ENCODE peak calls at places on chromosomes 5 and 9, in five cellular contexts. One of them, this sample, is unnamed.

GRCh38 chr9:129640086-129640870 is 1.7 kb downstream of the ASB6 start:
- DNase-seq in HEK293T: no peak
- DNase-seq in CD8-positive, alpha-beta memory T cell: no peak
- DNase-seq in GM12892: no peak
- DNase-seq in thyroid gland: peak
- DNase-seq in this sample: peak

GRCh38 chr9:24939099-24939850 is 393.6 kb upstream of the IZUMO3 start:
- DNase-seq in thyroid gland: no peak
- DNase-seq in CD8-positive, alpha-beta memory T cell: no peak
- DNase-seq in HEK293T: no peak
- DNase-seq in GM12892: no peak
- DNase-seq in this sample: no peak

GRCh38 chr5:31048282-31048974 is 145.1 kb upstream of the CDH6 start:
- DNase-seq in CD8-positive, alpha-beta memory T cell: no peak
- DNase-seq in HEK293T: no peak
- DNase-seq in thyroid gland: no peak
- DNase-seq in GM12892: no peak
- DNase-seq in this sample: no peak

GRCh38 chr9:35510745-35511428 is 21.0 kb downstream of the RUSC2 start:
- DNase-seq in CD8-positive, alpha-beta memory T cell: no peak
- DNase-seq in thyroid gland: peak
- DNase-seq in GM12892: no peak
- DNase-seq in HEK293T: no peak
- DNase-seq in this sample: peak

GRCh38 chr9:129495422-129496186 is 125.3 kb downstream of the C9orf50 start:
- DNase-seq in HEK293T: peak
- DNase-seq in GM12892: peak
- DNase-seq in thyroid gland: peak
- DNase-seq in CD8-positive, alpha-beta memory T cell: peak
- DNase-seq in this sample: peak

GRCh38 chr5:160271396-160271795 is 41.0 kb downstream of the CCNJL start:
- DNase-seq in CD8-positive, alpha-beta memory T cell: no peak
- DNase-seq in GM12892: no peak
- DNase-seq in HEK293T: no peak
- DNase-seq in thyroid gland: peak
- DNase-seq in this sample: no peak

GRCh38 chr5:103927739-103928138 is 365.1 kb upstream of the NUDT12 start:
- DNase-seq in GM12892: no peak
- DNase-seq in CD8-positive, alpha-beta memory T cell: no peak
- DNase-seq in thyroid gland: no peak
- DNase-seq in HEK293T: no peak
- DNase-seq in this sample: no peak

GRCh38 chr9:82117025-82117424 is 128.5 kb downstream of the SPATA31D1 start:
- DNase-seq in CD8-positive, alpha-beta memory T cell: no peak
- DNase-seq in thyroid gland: peak
- DNase-seq in HEK293T: no peak
- DNase-seq in GM12892: no peak
- DNase-seq in this sample: peak

GRCh38 chr9:136244116-136244775 is 1.4 kb downstream of the QSOX2 start:
- DNase-seq in CD8-positive, alpha-beta memory T cell: peak
- DNase-seq in thyroid gland: no peak
- DNase-seq in GM12892: no peak
- DNase-seq in HEK293T: no peak
- DNase-seq in this sample: no peak

GRCh38 chr9:18477121-18477705 is 3.3 kb downstream of the ADAMTSL1 start:
- DNase-seq in CD8-positive, alpha-beta memory T cell: no peak
- DNase-seq in GM12892: no peak
- DNase-seq in HEK293T: no peak
- DNase-seq in thyroid gland: no peak
- DNase-seq in this sample: peak

GRCh38 chr5:15796557-15796956 is 296.6 kb downstream of the FBXL7 start:
- DNase-seq in CD8-positive, alpha-beta memory T cell: no peak
- DNase-seq in GM12892: no peak
- DNase-seq in thyroid gland: no peak
- DNase-seq in HEK293T: no peak
- DNase-seq in this sample: no peak